ENCODE peak calls at places on chromosome 7, in four cellular contexts. T is endothelial cell of umbilical vein, B is HepG2, N is upper lobe of left lung. F is an unnamed sample.

GRCh38 chr7:14765731-14766130 is 136.8 kb downstream of the DGKB start:
- DNase-seq in T (no peak), B (no peak), N (no peak), F (no peak)

GRCh38 chr7:147419001-147419400 is 1171.6 kb upstream of the C7orf33 start:
- DNase-seq in T (no peak), B (no peak), N (no peak), F (no peak)

GRCh38 chr7:79298145-79298760 is 155.2 kb downstream of the MAGI2 start:
- DNase-seq in T (peak; percentile 75), B (peak; percentile 25), N (no peak), F (no peak)

GRCh38 chr7:26630361-26630760 is 234.0 kb downstream of the SKAP2 start:
- DNase-seq in T (no peak), B (no peak), N (peak; percentile 51), F (no peak)

GRCh38 chr7:80622531-80622930 is 15.9 kb upstream of the CD36 start:
- DNase-seq in T (peak; percentile 32), B (no peak), N (no peak), F (no peak)

GRCh38 chr7:19698331-19698730 is 10.5 kb downstream of the POLR1F start:
- DNase-seq in T (no peak), B (no peak), N (no peak), F (no peak)

GRCh38 chr7:114539575-114539974 is 125.0 kb downstream of the FOXP2 start:
- DNase-seq in T (peak; percentile 53), B (peak; percentile 12), N (no peak), F (no peak)

GRCh38 chr7:39615350-39615975 is 7.9 kb upstream of the RALA start:
- DNase-seq in T (peak; percentile 60), B (no peak), N (no peak), F (no peak)

GRCh38 chr7:85972504-85973141 is 671.1 kb upstream of the GRM3 start:
- DNase-seq in T (no peak), B (no peak), N (peak; percentile 36), F (no peak)

GRCh38 chr7:138979988-138980574 is 1.1 kb downstream of the KIAA1549 start:
- DNase-seq in T (peak; percentile 8), B (no peak), N (no peak), F (no peak)

GRCh38 chr7:157751351-157751750 is 414.5 kb downstream of the DNAJB6 start:
- DNase-seq in T (no peak), B (no peak), N (no peak), F (no peak)

GRCh38 chr7:22554184-22554583 is 54.2 kb upstream of the STEAP1B start:
- DNase-seq in T (no peak), B (no peak), N (no peak), F (no peak)

GRCh38 chr7:8201846-8202441 is 60.0 kb downstream of the ICA1 start:
- DNase-seq in T (no peak), B (no peak), N (no peak), F (no peak)
- H3K27ac ChIP-seq in T (no peak overlapping the region), B (no peak overlapping the region), N (no peak overlapping the region), F (no peak overlapping the region)

DNA sequence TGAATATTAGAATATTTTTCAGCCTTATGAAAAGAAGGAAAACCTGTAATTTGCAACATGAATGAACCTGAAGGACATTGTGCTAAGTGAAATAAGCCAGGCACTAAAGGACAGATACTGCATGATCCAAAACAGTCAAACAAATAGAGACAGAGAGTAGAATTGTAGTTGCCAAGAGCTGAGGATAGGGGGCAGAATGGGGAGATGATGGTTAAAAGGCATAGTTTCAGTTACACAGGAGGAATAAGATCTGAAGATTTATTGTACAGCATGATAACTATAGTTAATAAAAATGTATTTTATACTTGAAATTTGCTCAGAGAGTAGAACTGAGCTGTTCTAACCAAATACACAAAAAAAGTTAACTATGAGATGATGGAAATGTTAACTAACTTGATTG is 149.0 kb upstream of the TMEM106B start:
- DNase-seq in T (no peak), B (no peak), N (no peak), F (no peak)
- TF ChIP-seq CTCF in T (peak; percentile 11), B (no peak), N (no peak), F (no peak)

GRCh38 chr7:137932881-137933269 is 69.0 kb downstream of the CREB3L2 start:
- DNase-seq in T (peak; percentile 61), B (no peak), N (no peak), F (no peak)
- TF ChIP-seq POLR2AphosphoS5 in T (no peak), B (no peak), N (no peak), F (no peak)

DNA sequence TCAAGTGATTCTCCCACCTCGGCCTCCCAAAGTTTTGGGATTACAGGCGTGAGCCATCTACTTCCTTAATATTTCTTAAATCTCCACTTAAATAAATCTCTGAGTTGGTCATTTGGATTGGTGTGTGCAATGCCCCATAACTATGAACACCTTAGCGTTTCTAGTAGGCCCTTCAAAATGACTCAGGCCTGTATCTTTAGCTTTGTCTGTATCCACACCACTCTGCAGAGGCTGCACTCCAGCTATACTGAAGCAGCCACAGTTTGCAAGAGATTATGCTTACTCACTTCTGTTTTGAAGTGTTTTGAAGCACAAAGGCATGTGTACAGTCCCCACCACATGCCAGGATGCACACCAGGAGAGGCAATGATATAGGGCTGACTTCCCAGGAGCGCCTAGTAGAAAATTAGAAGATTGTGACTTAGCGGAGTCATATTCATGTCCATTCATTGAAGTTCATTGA is 2.4 kb upstream of the ST7 start:
- DNase-seq in T (no peak), B (no peak), N (no peak), F (no peak)
- H3K27ac ChIP-seq in T (no peak overlapping the region), B (peak overlapping the region; percentile 30), N (peak overlapping the region; percentile 50), F (no peak overlapping the region)

GRCh38 chr7:4842302-4843064 is 19.3 kb downstream of the PAPOLB start:
- DNase-seq in T (peak; percentile 52), B (peak; percentile 65), N (peak; percentile 68), F (no peak)

GRCh38 chr7:4849390-4849789 is 12.4 kb downstream of the PAPOLB start:
- DNase-seq in T (peak; percentile 36), B (peak; percentile 48), N (no peak), F (no peak)

GRCh38 chr7:4841007-4841784 is 20.6 kb downstream of the PAPOLB start:
- DNase-seq in T (no peak), B (no peak), N (peak; percentile 61), F (no peak)

GRCh38 chr7:4841836-4842235 is 20.0 kb downstream of the PAPOLB start:
- DNase-seq in T (no peak), B (no peak), N (peak; percentile 20), F (no peak)

GRCh38 chr7:4845740-4846142 is 16.1 kb downstream of the PAPOLB start:
- DNase-seq in T (no peak), B (no peak), N (peak; percentile 70), F (no peak)
- TF ChIP-seq CTCF in T (no peak), B (peak; percentile 34), N (no peak), F (no peak)

DNA sequence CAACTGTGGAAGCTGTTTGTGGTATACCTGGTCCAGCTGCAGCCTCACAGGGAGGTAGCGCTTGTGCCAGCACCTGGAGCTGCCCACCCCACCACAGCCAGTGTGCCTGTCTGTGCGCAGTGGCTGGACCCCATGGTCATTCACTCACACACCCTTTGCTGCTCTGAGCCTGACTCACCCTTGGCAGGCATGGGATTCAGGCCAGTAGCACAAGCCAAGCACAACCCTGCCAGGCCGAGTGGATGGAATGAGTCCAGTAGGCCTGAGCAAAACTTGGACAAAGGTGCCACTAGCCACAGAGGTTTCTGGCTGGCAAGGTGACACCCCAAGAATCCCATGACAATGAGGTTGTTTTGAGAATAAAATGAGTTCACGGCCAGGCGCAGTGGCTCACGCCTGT is 19.0 kb downstream of the RBM48 start:
- DNase-seq in T (no peak), B (no peak), N (no peak), F (no peak)
- TF ChIP-seq POLR2AphosphoS5 in T (no peak), B (no peak), N (no peak), F (no peak)

GRCh38 chr7:7688310-7688709 is 30.1 kb downstream of the RPA3 start:
- DNase-seq in T (no peak), B (no peak), N (no peak), F (no peak)
- H3K27ac ChIP-seq in T (no peak overlapping the region), B (no peak overlapping the region), N (no peak overlapping the region), F (no peak overlapping the region)

GRCh38 chr7:50974240-50974639 is 191.5 kb upstream of the GRB10 start:
- DNase-seq in T (no peak), B (no peak), N (no peak), F (no peak)

GRCh38 chr7:50982626-50983025 is 199.9 kb upstream of the GRB10 start:
- DNase-seq in T (no peak), B (no peak), N (no peak), F (no peak)

GRCh38 chr7:50976064-50976463 is 193.4 kb upstream of the GRB10 start:
- DNase-seq in T (no peak), B (no peak), N (no peak), F (no peak)

GRCh38 chr7:50981743-50982142 is 199.0 kb upstream of the GRB10 start:
- DNase-seq in T (no peak), B (no peak), N (no peak), F (no peak)

GRCh38 chr7:50978633-50979215 is 196.0 kb upstream of the GRB10 start:
- DNase-seq in T (no peak), B (peak; percentile 10), N (no peak), F (no peak)
- TF ChIP-seq CTCF in T (no peak), B (no peak), N (no peak), F (no peak)

GRCh38 chr7:135257790-135258189 is 24.2 kb downstream of the STRA8 start:
- DNase-seq in T (no peak), B (peak; percentile 79), N (no peak), F (no peak)

GRCh38 chr7:135260470-135260869 is 26.8 kb downstream of the STRA8 start:
- DNase-seq in T (no peak), B (no peak), N (no peak), F (no peak)

GRCh38 chr7:135260930-135261721 is 27.5 kb downstream of the STRA8 start:
- DNase-seq in T (peak; percentile 36), B (no peak), N (no peak), F (peak; percentile 31)

GRCh38 chr7:135258585-135258984 is 24.9 kb downstream of the STRA8 start:
- DNase-seq in T (no peak), B (no peak), N (no peak), F (no peak)

GRCh38 chr7:135259702-135260101 is 26.1 kb downstream of the STRA8 start:
- DNase-seq in T (no peak), B (no peak), N (no peak), F (no peak)
- TF ChIP-seq POLR2AphosphoS5 in T (no peak), B (no peak), N (no peak), F (no peak)